ENCODE peak calls at places on chromosomes 16 and 17, in nine cellular contexts. T, R, F, P, U, Q, D, X and L are unnamed samples.

GRCh38 chr17:44002141-44002848 is 2.1 kb upstream of the NAGS start:
- DNase-seq in T (peak; percentile 78), R (peak; percentile 90), F (no peak), P (no peak), U (peak; percentile 95), Q (no peak), D (no peak), X (no peak), L (peak; percentile 68)

GRCh38 chr16:52496051-52496876 is 50.7 kb downstream of the TOX3 start:
- DNase-seq in T (no peak), R (no peak), F (no peak), P (no peak), U (no peak), Q (no peak), D (no peak), X (no peak), L (no peak)

GRCh38 chr16:19884021-19884485 is 595 bp downstream of the GPRC5B start:
- DNase-seq in T (no peak), R (no peak), F (no peak), P (no peak), U (no peak), Q (no peak), D (no peak), X (peak; percentile 71), L (no peak)

GRCh38 chr17:7355053-7355452 is at the start of gene TMEM95:
- DNase-seq in T (peak; percentile 17), R (peak; percentile 53), F (no peak), P (no peak), U (no peak), Q (no peak), D (no peak), X (no peak), L (no peak)

GRCh38 chr16:3722508-3722907 is 5.2 kb upstream of the TRAP1 start:
- DNase-seq in T (no peak), R (no peak), F (no peak), P (no peak), U (no peak), Q (no peak), D (no peak), X (no peak), L (no peak)

GRCh38 chr17:15513859-15514446 is 46.5 kb upstream of the CDRT4 start:
- DNase-seq in T (no peak), R (no peak), F (no peak), P (no peak), U (no peak), Q (no peak), D (no peak), X (no peak), L (no peak)

GRCh38 chr17:62826956-62827355 is 18.8 kb upstream of the MARCHF10 start:
- DNase-seq in T (no peak), R (no peak), F (no peak), P (no peak), U (no peak), Q (no peak), D (no peak), X (no peak), L (no peak)

GRCh38 chr17:80183581-80184422 is 14.0 kb downstream of the CARD14 start:
- DNase-seq in T (no peak), R (no peak), F (no peak), P (no peak), U (no peak), Q (no peak), D (no peak), X (no peak), L (no peak)

GRCh38 chr16:86956437-86956836 is 360.8 kb downstream of the C16orf95 start:
- DNase-seq in T (no peak), R (no peak), F (no peak), P (no peak), U (no peak), Q (no peak), D (peak; percentile 29), X (no peak), L (no peak)

GRCh38 chr17:1931759-1932579 is 93.2 kb downstream of the RTN4RL1 start:
- DNase-seq in T (peak; percentile 8), R (no peak), F (no peak), P (no peak), U (peak; percentile 23), Q (no peak), D (no peak), X (peak; percentile 70), L (no peak)

GRCh38 chr16:15911198-15911597 is 22.8 kb upstream of the CEP20 start:
- DNase-seq in T (no peak), R (no peak), F (no peak), P (no peak), U (no peak), Q (no peak), D (no peak), X (no peak), L (no peak)

GRCh38 chr17:75352079-75352569 is 53.4 kb downstream of the GRB2 start:
- DNase-seq in T (peak; percentile 64), R (no peak), F (no peak), P (no peak), U (no peak), Q (no peak), D (no peak), X (no peak), L (no peak)

GRCh38 chr17:31722251-31723056 is 136.6 kb downstream of the COPRS start:
- DNase-seq in T (no peak), R (peak; percentile 68), F (no peak), P (no peak), U (no peak), Q (no peak), D (peak; percentile 65), X (no peak), L (peak; percentile 72)

DNA sequence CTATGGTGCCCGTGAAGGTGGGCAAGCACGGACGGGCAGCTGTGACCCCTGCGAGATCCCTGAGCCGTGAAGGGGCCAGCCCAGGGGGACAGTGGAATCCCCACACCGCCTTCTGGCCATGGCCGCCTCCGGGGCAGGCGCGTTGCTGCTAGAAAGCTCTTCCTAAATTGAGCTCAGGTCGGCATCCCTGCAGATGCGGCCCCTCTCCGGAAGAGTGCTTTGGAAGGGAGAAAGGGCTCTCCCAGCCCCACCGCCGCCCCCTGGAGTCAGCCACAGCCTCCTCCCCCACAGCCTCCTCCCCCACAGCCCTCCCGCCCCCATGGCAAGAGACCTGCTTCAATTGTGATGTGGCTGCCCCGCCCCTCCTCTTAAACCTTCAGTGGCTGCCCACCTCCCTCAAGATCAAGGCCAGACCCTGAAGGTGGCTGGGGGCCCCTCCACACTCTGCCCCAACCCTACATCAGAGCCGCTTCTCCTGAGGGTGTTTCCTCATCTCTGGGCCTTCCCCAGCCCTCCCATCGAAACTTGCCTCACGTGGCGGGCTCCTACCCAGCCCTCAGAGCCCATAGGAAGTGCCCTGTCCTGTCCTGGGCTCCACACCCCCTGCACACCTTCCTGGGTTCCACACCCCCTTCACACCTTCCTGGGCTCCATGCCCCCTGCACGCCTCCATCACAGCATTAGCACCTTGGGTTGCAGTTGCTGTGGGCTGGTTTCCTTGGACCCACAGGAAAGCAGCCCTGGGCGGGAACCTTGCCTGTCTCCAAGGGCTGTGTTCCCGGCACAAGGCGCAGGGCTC is 5.5 kb upstream of the CBFA2T3 start:
- DNase-seq in T (no peak), R (no peak), F (no peak), P (no peak), U (no peak), Q (no peak), D (no peak), X (no peak), L (no peak)
- H3K4me3 ChIP-seq in T (no peak overlapping the region), R (no peak overlapping the region), F (no peak overlapping the region), P (no peak overlapping the region), U (no peak overlapping the region), Q (no peak overlapping the region), D (no peak overlapping the region), X (no peak overlapping the region), L (no peak overlapping the region)

GRCh38 chr17:82862758-82863645 is 23.2 kb upstream of the ZNF750 start:
- DNase-seq in T (no peak), R (no peak), F (no peak), P (no peak), U (no peak), Q (no peak), D (no peak), X (peak; percentile 52), L (peak; percentile 93)

GRCh38 chr17:82863941-82864720 is 24.3 kb upstream of the ZNF750 start:
- DNase-seq in T (peak; percentile 57), R (peak; percentile 87), F (no peak), P (no peak), U (peak; percentile 91), Q (no peak), D (no peak), X (no peak), L (peak; percentile 96)

GRCh38 chr17:82862191-82862590 is 22.4 kb upstream of the ZNF750 start:
- DNase-seq in T (no peak), R (no peak), F (no peak), P (no peak), U (no peak), Q (no peak), D (no peak), X (peak; percentile 14), L (no peak)

GRCh38 chr17:82864721-82865240 is 25.0 kb upstream of the ZNF750 start:
- DNase-seq in T (no peak), R (no peak), F (no peak), P (no peak), U (no peak), Q (no peak), D (no peak), X (no peak), L (no peak)

GRCh38 chr17:82863646-82863940 is 23.8 kb upstream of the ZNF750 start:
- DNase-seq in T (no peak), R (no peak), F (no peak), P (no peak), U (no peak), Q (no peak), D (no peak), X (no peak), L (no peak)
- H3K4me3 ChIP-seq in T (no peak overlapping the region), R (no peak overlapping the region), F (no peak overlapping the region), P (no peak overlapping the region), U (no peak overlapping the region), Q (no peak overlapping the region), D (no peak overlapping the region), X (no peak overlapping the region), L (no peak overlapping the region)

GRCh38 chr17:47652570-47652969 is 2.9 kb downstream of the KPNB1 start:
- DNase-seq in T (no peak), R (peak; percentile 10), F (no peak), P (no peak), U (peak; percentile 29), Q (no peak), D (no peak), X (no peak), L (peak; percentile 16)
- H3K4me3 ChIP-seq in T (no peak overlapping the region), R (no peak overlapping the region), F (no peak overlapping the region), P (no peak overlapping the region), U (no peak overlapping the region), Q (no peak overlapping the region), D (no peak overlapping the region), X (no peak overlapping the region), L (no peak overlapping the region)

DNA sequence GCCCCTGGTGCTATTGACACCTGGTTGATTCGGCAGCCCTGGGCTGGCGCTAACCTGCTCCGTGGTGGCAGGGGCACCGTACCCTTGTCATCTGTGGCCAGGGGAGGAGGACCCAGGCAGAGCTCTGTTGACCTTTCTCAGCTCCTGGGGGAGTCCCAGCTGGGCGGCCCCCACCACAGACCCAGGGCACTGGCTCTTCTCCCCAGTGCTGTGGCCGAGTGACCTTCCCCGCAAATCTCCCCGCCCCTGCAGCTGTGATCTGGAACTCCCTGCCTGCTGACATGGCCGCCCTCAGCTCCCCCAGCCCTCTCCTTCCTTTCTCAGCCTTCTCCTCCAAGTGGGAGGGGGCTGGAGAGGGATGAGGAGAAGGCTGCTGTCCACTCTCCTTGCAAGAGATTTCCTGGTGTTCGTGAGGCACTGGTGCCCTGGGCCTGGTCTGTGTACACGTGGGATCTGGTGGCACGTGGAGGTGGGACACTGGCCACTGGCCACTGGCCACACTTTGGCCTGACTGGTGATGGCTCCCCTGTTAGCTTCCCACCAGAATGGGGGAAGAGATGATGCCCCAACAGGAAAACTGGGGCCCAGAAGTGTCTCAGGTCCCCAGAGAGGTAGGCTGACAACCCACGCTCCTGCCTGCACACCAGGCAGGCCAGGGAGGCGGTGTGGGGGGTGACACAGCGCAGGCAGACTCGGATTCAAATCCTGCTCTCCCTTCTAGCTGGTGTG is 8.2 kb downstream of the FMNL1 start:
- DNase-seq in T (no peak), R (no peak), F (no peak), P (no peak), U (no peak), Q (no peak), D (no peak), X (no peak), L (peak; percentile 41)
- H3K4me3 ChIP-seq in T (no peak overlapping the region), R (no peak overlapping the region), F (no peak overlapping the region), P (no peak overlapping the region), U (no peak overlapping the region), Q (no peak overlapping the region), D (no peak overlapping the region), X (no peak overlapping the region), L (no peak overlapping the region)